ENCODE peak calls at places on chromosomes 11 and 22, in seven cellular contexts. E is stomach, Z is fibroblast of lung, T is upper lobe of right lung, G is pancreas, K is mammary epithelial cell, P is heart right ventricle. X is an unnamed sample.

GRCh38 chr11:123560001-123560400 is 94.4 kb downstream of the SCN3B start:
- DNase-seq in E (peak; percentile 46), Z (peak; percentile 46), T (peak; percentile 73), G (peak; percentile 53), K (no peak), P (peak; percentile 64), X (no peak)

GRCh38 chr11:114399903-114400221 is 449 bp downstream of the C11orf71 start:
- DNase-seq in E (peak; percentile 63), Z (no peak), T (peak; percentile 87), G (peak; percentile 71), K (no peak), P (no peak), X (no peak)

GRCh38 chr11:22566293-22566692 is 59.3 kb downstream of the FANCF start:
- DNase-seq in E (no peak), Z (no peak), T (no peak), G (no peak), K (no peak), P (no peak), X (no peak)

GRCh38 chr11:19577849-19578619 is 134.6 kb upstream of the NAV2 start:
- DNase-seq in E (no peak), Z (peak; percentile 26), T (no peak), G (no peak), K (no peak), P (peak; percentile 30), X (no peak)

GRCh38 chr11:78365381-78365792 is 52.2 kb downstream of the GAB2 start:
- DNase-seq in E (peak; percentile 61), Z (no peak), T (no peak), G (no peak), K (peak; percentile 21), P (no peak), X (no peak)

GRCh38 chr11:60840711-60841430 is 1.0 kb upstream of the CCDC86 start:
- DNase-seq in E (no peak), Z (peak; percentile 94), T (no peak), G (no peak), K (no peak), P (no peak), X (no peak)

GRCh38 chr11:77619576-77620198 is 17.9 kb downstream of the CLNS1A start:
- DNase-seq in E (no peak), Z (peak; percentile 67), T (no peak), G (no peak), K (peak; percentile 50), P (no peak), X (peak; percentile 67)

GRCh38 chr11:44708063-44708462 is 18.7 kb upstream of the TSPAN18 start:
- DNase-seq in E (no peak), Z (no peak), T (no peak), G (no peak), K (no peak), P (no peak), X (no peak)

GRCh38 chr22:26199665-26200064 is 30.4 kb downstream of the SEZ6L start:
- DNase-seq in E (no peak), Z (no peak), T (no peak), G (no peak), K (no peak), P (no peak), X (no peak)

DNA sequence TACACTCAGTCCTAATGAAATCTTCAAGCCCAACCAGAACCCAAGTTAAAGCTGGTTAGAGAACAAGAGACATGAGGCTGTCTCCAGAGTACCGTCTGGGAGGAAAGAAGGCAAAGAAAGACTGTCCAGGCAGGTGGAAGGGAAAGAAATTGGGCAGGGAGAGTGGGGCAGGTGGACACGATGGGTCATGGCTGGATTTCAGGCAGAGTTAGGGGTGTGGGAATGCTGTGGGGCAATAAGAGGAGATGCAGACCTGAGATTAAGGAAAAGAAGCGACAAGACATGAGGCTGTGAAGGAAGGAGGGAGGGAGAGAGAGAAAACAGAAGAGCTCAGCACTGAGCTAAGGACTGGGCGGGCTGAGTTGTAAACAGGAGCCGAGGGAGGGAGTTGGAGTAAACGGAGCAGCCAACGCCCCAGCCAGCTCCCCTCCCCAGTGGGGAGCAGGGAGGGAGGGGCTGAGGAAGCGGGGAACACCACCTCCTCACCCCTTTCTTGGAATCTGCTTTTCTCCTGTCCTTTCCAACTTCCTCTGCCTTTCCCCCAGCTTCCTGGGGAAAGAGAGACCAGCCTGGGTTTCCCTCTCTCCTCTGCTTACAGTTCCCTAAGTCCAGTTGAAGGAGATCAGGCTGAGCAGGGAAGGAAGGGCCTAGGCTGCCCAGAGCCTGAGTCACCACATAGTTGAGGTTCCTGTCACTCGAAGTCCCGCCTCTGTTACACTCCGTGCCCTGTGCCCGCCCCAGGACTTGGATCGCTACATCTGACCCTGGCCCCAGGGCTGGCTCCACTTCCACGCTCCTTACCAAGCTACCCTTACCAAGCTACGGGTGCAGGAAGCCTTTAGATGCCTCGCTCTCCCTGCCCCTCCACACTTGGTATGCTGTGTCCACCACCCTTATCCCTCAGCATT is 6.6 kb upstream of the AHNAK start:
- DNase-seq in E (peak; percentile 91), Z (peak; percentile 96), T (peak; percentile 91), G (peak; percentile 88), K (peak; percentile 93), P (peak; percentile 79), X (peak; percentile 70)
- H3K4me3 ChIP-seq in E (peak overlapping the region; percentile 10), Z (peak overlapping the region; percentile 47), T (peak overlapping the region; percentile 29), G (no peak overlapping the region), K (peak overlapping the region; percentile 43), P (peak overlapping the region; percentile 25), X (peak overlapping the region; percentile 70)

GRCh38 chr22:39301926-39302325 is 17.5 kb downstream of the RPL3 start:
- DNase-seq in E (no peak), Z (no peak), T (no peak), G (no peak), K (no peak), P (no peak), X (no peak)
- H3K9me3 ChIP-seq in E (no peaks in the 10 kb centered on the region), Z (no peaks in the 10 kb centered on the region), T (no peaks in the 10 kb centered on the region), G (no peaks in the 10 kb centered on the region), K (no peaks in the 10 kb centered on the region), P (no peaks in the 10 kb centered on the region), X (no peaks in the 10 kb centered on the region)

DNA sequence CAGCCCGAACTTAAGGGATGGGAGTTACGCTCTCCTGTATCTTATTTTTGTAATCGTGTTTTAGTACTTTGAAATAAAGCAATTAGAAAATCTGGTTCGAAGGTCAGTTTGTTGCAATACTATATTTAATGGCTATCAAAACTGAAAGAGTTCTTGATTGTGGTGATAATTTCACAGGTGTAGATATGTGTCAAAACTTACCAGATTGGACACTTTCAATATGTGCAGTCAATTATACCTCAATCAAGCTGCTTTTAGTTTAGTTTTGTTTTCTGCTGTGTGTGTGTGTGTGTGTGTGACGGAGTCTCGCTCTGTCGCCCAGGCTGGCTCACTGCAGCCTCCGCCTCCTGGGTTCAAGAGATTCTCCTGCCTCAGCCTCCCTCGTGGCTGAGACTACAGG is 10.7 kb upstream of the ST14 start:
- DNase-seq in E (no peak), Z (no peak), T (no peak), G (no peak), K (no peak), P (no peak), X (no peak)
- H3K4me1 ChIP-seq in E (peaks cover 30% of the 10 kb centered on the region), Z (peaks cover 2% of the 10 kb centered on the region), T (peaks cover 23% of the 10 kb centered on the region), G (peaks cover 10% of the 10 kb centered on the region), K (peaks cover 12% of the 10 kb centered on the region), P (peaks cover 6% of the 10 kb centered on the region), X (peaks cover 8% of the 10 kb centered on the region)

GRCh38 chr22:46052801-46053562 is 76.0 kb upstream of the WNT7B start:
- DNase-seq in E (peak; percentile 80), Z (peak; percentile 61), T (peak; percentile 81), G (peak; percentile 71), K (peak; percentile 53), P (peak; percentile 59), X (peak; percentile 37)
- H3K4me3 ChIP-seq in E (peak overlapping the region; percentile 56), Z (peak overlapping the region; percentile 13), T (peak overlapping the region; percentile 81), G (peak overlapping the region; percentile 65), K (peak overlapping the region; percentile 78), P (peak overlapping the region; percentile 82), X (peak overlapping the region; percentile 57)

GRCh38 chr22:48332438-48333322 is 1495.0 kb downstream of the BRD1 start:
- DNase-seq in E (no peak), Z (no peak), T (no peak), G (no peak), K (no peak), P (no peak), X (no peak)
- H3K9me3 ChIP-seq in E (peaks cover 19% of the 10 kb centered on the region), Z (no peaks in the 10 kb centered on the region), T (no peaks in the 10 kb centered on the region), G (no peaks in the 10 kb centered on the region), K (peaks cover 70% of the 10 kb centered on the region), P (peaks cover 13% of the 10 kb centered on the region), X (no peaks in the 10 kb centered on the region)

GRCh38 chr22:37675930-37676571 is 615 bp downstream of the LGALS1 start:
- DNase-seq in E (no peak), Z (peak; percentile 58), T (peak; percentile 73), G (peak; percentile 56), K (no peak), P (peak; percentile 66), X (peak; percentile 27)
- H3K4me1 ChIP-seq in E (peaks cover 70% of the 10 kb centered on the region), Z (peaks cover 10% of the 10 kb centered on the region), T (peaks cover 42% of the 10 kb centered on the region), G (peaks cover 14% of the 10 kb centered on the region), K (peaks cover 26% of the 10 kb centered on the region), P (peaks cover 27% of the 10 kb centered on the region), X (peaks cover 61% of the 10 kb centered on the region)